ENCODE peak calls at places on chromosome 1, in seven cellular contexts. Y, B, S, D, V, R and P are unnamed samples.

GRCh38 chr1:59055908-59056719 is 240.8 kb upstream of the FGGY start:
- DNase-seq in B (no peak), V (peak), S (no peak), D (no peak), Y (peak), R (no peak), P (no peak)

GRCh38 chr1:211579434-211580302 is 707 bp upstream of the SLC30A1 start:
- DNase-seq in D (peak), S (no peak), Y (peak), R (peak), B (no peak), V (no peak), P (no peak)

GRCh38 chr1:240091614-240092300 is at the start of gene FMN2:
- DNase-seq in S (no peak), V (peak), Y (peak), B (no peak), R (peak), D (no peak), P (no peak)

GRCh38 chr1:108590947-108591346 is 31.0 kb downstream of the EEIG2 start:
- DNase-seq in R (no peak), Y (no peak), S (no peak), B (no peak), V (no peak), D (no peak), P (no peak)

GRCh38 chr1:30109853-30110252 is 613.5 kb downstream of the MATN1 start:
- DNase-seq in D (no peak), V (peak), Y (no peak), S (no peak), B (no peak), R (no peak), P (no peak)

GRCh38 chr1:89254658-89255287 is 17.9 kb downstream of the GBP5 start:
- DNase-seq in D (no peak), V (no peak), S (no peak), B (no peak), Y (no peak), R (no peak), P (no peak)

GRCh38 chr1:27116210-27116609 is 38.7 kb downstream of the SLC9A1 start:
- DNase-seq in B (no peak), Y (no peak), S (no peak), D (no peak), R (no peak), V (no peak), P (no peak)

GRCh38 chr1:247378334-247379073 is 37.5 kb upstream of the NLRP3 start:
- DNase-seq in R (no peak), D (no peak), S (no peak), B (no peak), Y (no peak), V (no peak), P (no peak)

GRCh38 chr1:103084176-103084575 is 24.1 kb downstream of the COL11A1 start:
- DNase-seq in R (no peak), V (no peak), Y (no peak), B (no peak), D (no peak), S (no peak), P (no peak)

GRCh38 chr1:168135982-168136708 is 585 bp downstream of the GPR161 start:
- DNase-seq in R (no peak), B (no peak), D (no peak), Y (peak), S (no peak), V (peak), P (peak)

GRCh38 chr1:209884665-209885117 is 53.3 kb upstream of the SYT14 start:
- DNase-seq in R (peak), D (no peak), Y (peak), S (peak), V (no peak), B (peak), P (no peak)

GRCh38 chr1:234108921-234109320 is 204.4 kb downstream of the SLC35F3 start:
- DNase-seq in R (no peak), B (no peak), D (no peak), Y (no peak), S (no peak), V (no peak), P (no peak)

GRCh38 chr1:32779242-32779641 is 37.9 kb downstream of the YARS1 start:
- DNase-seq in Y (no peak), S (no peak), R (no peak), B (no peak), D (no peak), V (no peak), P (no peak)

GRCh38 chr1:18647681-18648214 is 17.1 kb downstream of the PAX7 start:
- DNase-seq in B (no peak), D (no peak), V (no peak), S (no peak), R (no peak), Y (no peak), P (no peak)

GRCh38 chr1:112267206-112267605 is 128.8 kb upstream of the CTTNBP2NL start:
- DNase-seq in S (no peak), R (no peak), Y (no peak), D (no peak), V (no peak), B (no peak), P (no peak)

GRCh38 chr1:41851589-41851988 is 67.1 kb downstream of the HIVEP3 start:
- DNase-seq in Y (no peak), B (peak), D (no peak), R (no peak), V (no peak), S (no peak), P (no peak)

GRCh38 chr1:207069059-207069458 is 16.0 kb downstream of the PFKFB2 start:
- DNase-seq in R (no peak), Y (no peak), B (no peak), V (no peak), D (no peak), S (no peak), P (no peak)

GRCh38 chr1:207069858-207070506 is 16.9 kb downstream of the PFKFB2 start:
- DNase-seq in R (no peak), B (no peak), Y (no peak), D (no peak), V (no peak), S (no peak), P (no peak)

GRCh38 chr1:207070811-207071210 is 17.7 kb downstream of the PFKFB2 start:
- DNase-seq in V (no peak), Y (no peak), R (no peak), B (no peak), S (no peak), D (no peak), P (no peak)

GRCh38 chr1:207067185-207067584 is 14.1 kb downstream of the PFKFB2 start:
- DNase-seq in R (no peak), S (no peak), B (no peak), V (no peak), Y (no peak), D (no peak), P (no peak)

DNA sequence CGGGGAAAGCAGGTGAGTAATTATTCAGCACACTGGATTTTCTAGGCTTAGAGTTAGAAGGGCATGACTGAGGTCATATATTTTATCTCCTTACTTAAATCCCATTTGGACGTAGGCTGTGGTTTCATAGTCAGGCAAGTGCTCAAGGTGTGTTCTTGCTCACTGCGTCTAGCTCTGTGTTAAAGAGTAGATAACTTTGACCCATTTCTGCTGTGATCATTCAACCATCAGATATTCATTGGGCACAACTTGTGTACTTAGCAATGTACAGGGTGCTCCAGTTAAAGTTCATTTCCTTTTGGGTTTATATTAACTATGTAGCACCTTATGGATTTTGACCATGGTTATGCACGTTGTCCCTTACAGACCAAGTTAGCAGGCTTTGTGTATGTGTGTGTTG is 14.6 kb downstream of the PFKFB2 start:
- DNase-seq in B (no peak), S (no peak), V (no peak), D (no peak), Y (no peak), R (no peak), P (no peak)
- TF ChIP-seq JUND in B (no peak), S (no peak), V (no peak), D (no peak), Y (no peak), R (no peak), P (no peak)

GRCh38 chr1:152981181-152981871 is 2.6 kb upstream of the SPRR1A start:
- DNase-seq in S (no peak), V (no peak), B (no peak), D (no peak), Y (no peak), R (no peak), P (no peak)
- TF ChIP-seq JUND in S (no peak), V (no peak), B (no peak), D (no peak), Y (no peak), R (no peak), P (no peak)

GRCh38 chr1:179153217-179153616 is 71.3 kb downstream of the TOR3A start:
- DNase-seq in S (no peak), B (no peak), Y (no peak), D (no peak), R (no peak), V (no peak), P (no peak)

GRCh38 chr1:179154437-179154836 is 72.6 kb downstream of the TOR3A start:
- DNase-seq in B (no peak), Y (no peak), S (no peak), V (no peak), R (no peak), D (no peak), P (no peak)

GRCh38 chr1:179156026-179156425 is 73.5 kb downstream of the ABL2 start:
- DNase-seq in V (no peak), B (no peak), D (no peak), R (no peak), Y (no peak), S (no peak), P (peak)

GRCh38 chr1:179156708-179157107 is 72.8 kb downstream of the ABL2 start:
- DNase-seq in S (no peak), B (no peak), D (no peak), R (no peak), V (no peak), Y (no peak), P (no peak)

DNA sequence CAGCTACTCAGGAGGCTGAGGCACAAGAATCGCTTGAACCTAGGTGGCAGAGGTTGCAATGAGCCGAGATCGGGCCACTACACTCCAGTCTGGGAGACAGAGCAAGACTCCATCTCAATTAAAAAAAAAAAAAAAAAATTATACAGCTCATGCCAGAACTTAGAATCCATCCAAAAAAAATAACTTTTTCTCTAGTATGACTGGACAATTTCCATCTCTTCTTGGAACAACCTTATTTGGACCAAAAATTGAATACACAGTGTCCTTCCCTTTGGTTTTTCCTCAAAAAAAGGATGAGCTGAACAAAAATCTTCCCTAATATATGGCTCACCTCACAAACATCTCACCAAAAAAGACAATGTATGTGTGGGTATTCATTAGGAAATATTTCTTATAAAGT is 73.7 kb downstream of the TOR3A start:
- DNase-seq in D (no peak), Y (no peak), B (no peak), S (no peak), V (no peak), R (no peak), P (no peak)
- TF ChIP-seq JUND in D (no peak), Y (no peak), B (no peak), S (no peak), V (no peak), R (no peak), P (no peak)

GRCh38 chr1:178376008-178376407 is 120.8 kb downstream of the CLEC20A start:
- DNase-seq in S (no peak), D (no peak), R (no peak), V (no peak), B (no peak), Y (no peak), P (no peak)

GRCh38 chr1:178371999-178372398 is 124.8 kb downstream of the CLEC20A start:
- DNase-seq in V (no peak), R (no peak), Y (no peak), B (no peak), D (no peak), S (no peak), P (no peak)

GRCh38 chr1:178371236-178371635 is 125.5 kb downstream of the CLEC20A start:
- DNase-seq in R (no peak), B (no peak), S (no peak), V (no peak), Y (no peak), D (no peak), P (no peak)

GRCh38 chr1:178379807-178380206 is 117.0 kb downstream of the CLEC20A start:
- DNase-seq in D (no peak), R (no peak), S (no peak), V (no peak), Y (peak), B (no peak), P (no peak)

DNA sequence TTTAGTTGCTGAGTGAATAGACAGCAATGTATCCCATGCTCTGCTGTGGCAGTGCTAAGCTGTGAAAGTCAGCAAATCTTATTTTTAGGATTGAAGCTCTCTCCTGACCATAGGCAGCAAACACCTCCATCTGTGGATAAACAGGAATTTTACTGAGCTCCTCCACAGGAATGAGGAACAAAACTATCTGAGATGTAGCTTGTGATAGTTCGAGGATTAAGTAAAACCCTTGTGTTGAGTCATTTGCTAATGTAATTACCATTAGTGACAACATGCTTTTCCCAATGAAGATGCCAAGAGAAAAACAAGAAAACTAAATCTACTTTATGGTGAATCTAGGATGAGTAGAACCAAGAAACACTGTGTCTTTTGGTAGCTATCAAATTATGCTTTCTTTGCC is 122.7 kb downstream of the CLEC20A start:
- DNase-seq in Y (no peak), R (no peak), V (no peak), B (no peak), D (no peak), S (no peak), P (peak)
- TF ChIP-seq JUND in Y (no peak), R (no peak), V (no peak), B (no peak), D (no peak), S (no peak), P (no peak)